ENCODE peak calls at places on chromosomes 12 and 14, in five cellular contexts. P, E, N, D and K are unnamed samples.

GRCh38 chr12:93943766-93944165 is 204.6 kb upstream of the PLXNC1 start:
- DNase-seq in P (no peak), E (no peak), N (peak), D (no peak), K (no peak)

GRCh38 chr12:43980627-43981191 is 144.8 kb downstream of the TMEM117 start:
- DNase-seq in P (no peak), E (no peak), N (no peak), D (no peak), K (no peak)

GRCh38 chr12:30138483-30138882 is 354.7 kb upstream of the TMTC1 start:
- DNase-seq in P (no peak), E (no peak), N (no peak), D (no peak), K (no peak)

GRCh38 chr14:65032319-65032718 is 45.6 kb downstream of the FNTB start:
- DNase-seq in P (no peak), E (no peak), N (no peak), D (no peak), K (no peak)

GRCh38 chr14:33457617-33458016 is 493.3 kb downstream of the EGLN3 start:
- DNase-seq in P (no peak), E (no peak), N (no peak), D (no peak), K (no peak)

GRCh38 chr14:39432619-39433451 is 602 bp upstream of the FBXO33 start:
- DNase-seq in P (peak), E (peak), N (peak), D (peak), K (peak)

GRCh38 chr12:10740182-10740581 is 17.1 kb upstream of the YBX3 start:
- DNase-seq in P (no peak), E (no peak), N (no peak), D (no peak), K (no peak)

GRCh38 chr12:76252031-76252430 is 96.2 kb downstream of the BBS10 start:
- DNase-seq in P (no peak), E (no peak), N (no peak), D (no peak), K (no peak)

GRCh38 chr12:131067993-131068942 is 114.6 kb downstream of the ADGRD1 start:
- DNase-seq in P (no peak), E (no peak), N (no peak), D (peak), K (no peak)

GRCh38 chr14:90661881-90662280 is 154.3 kb downstream of the TTC7B start:
- DNase-seq in P (no peak), E (no peak), N (no peak), D (no peak), K (no peak)

GRCh38 chr14:90512332-90512951 is 115.6 kb downstream of the CALM1 start:
- DNase-seq in P (no peak), E (no peak), N (no peak), D (no peak), K (peak)

GRCh38 chr14:23009483-23009938 is 432 bp downstream of the C14orf93 start:
- DNase-seq in P (peak), E (no peak), N (no peak), D (no peak), K (no peak)

GRCh38 chr14:91281346-91281745 is 36.8 kb upstream of the GPR68 start:
- DNase-seq in P (no peak), E (no peak), N (peak), D (no peak), K (no peak)

GRCh38 chr14:99538275-99538674 is 57.1 kb downstream of the CCNK start:
- DNase-seq in P (no peak), E (no peak), N (peak), D (no peak), K (no peak)

GRCh38 chr14:80653951-80654350 is 287.6 kb downstream of the CEP128 start:
- DNase-seq in P (no peak), E (no peak), N (peak), D (no peak), K (no peak)

GRCh38 chr12:116673713-116674112 is 64.2 kb downstream of the SPRING1 start:
- DNase-seq in P (no peak), E (no peak), N (no peak), D (no peak), K (no peak)